ENCODE peak calls at places on chromosomes 11 and 22, in six cellular contexts. V is psoas muscle, Q is pancreas, P is ovary, H is coronary artery, L is IMR-90. R is an unnamed sample.
A peak's percentile ranks its signal among the peaks of the same experiment; 100 is the strongest.

GRCh38 chr11:66850588-66851250 is 6.1 kb upstream of the LRFN4 start:
- DNase-seq in P (peak; percentile 35), Q (no peak), L (no peak), H (peak; percentile 61), V (peak; percentile 52), R (no peak)

GRCh38 chr22:17977371-17977770 is 47.0 kb downstream of the MICAL3 start:
- DNase-seq in L (no peak), P (no peak), H (no peak), Q (no peak), V (no peak), R (no peak)

GRCh38 chr11:111417766-111418435 is 38.8 kb upstream of the POU2AF1 start:
- DNase-seq in V (peak; percentile 84), Q (peak; percentile 51), H (no peak), L (peak; percentile 99), P (peak; percentile 82), R (no peak)

GRCh38 chr11:88484873-88485621 is 147.5 kb upstream of the CTSC start:
- DNase-seq in Q (no peak), V (no peak), P (no peak), H (no peak), L (peak; percentile 23), R (no peak)

GRCh38 chr22:50027639-50028537 is 15.3 kb upstream of the IL17REL start:
- DNase-seq in Q (no peak), P (peak; percentile 37), V (no peak), H (peak; percentile 67), L (peak; percentile 13), R (no peak)

GRCh38 chr11:120521176-120521575 is 9.6 kb downstream of the GRIK4 start:
- DNase-seq in P (no peak), H (no peak), Q (no peak), L (no peak), V (no peak), R (peak; percentile 20)

GRCh38 chr22:23818541-23818940 is 20.3 kb downstream of the DERL3 start:
- DNase-seq in V (no peak), L (no peak), H (no peak), Q (no peak), P (no peak), R (no peak)

GRCh38 chr11:12288212-12288933 is 89.0 kb upstream of the PARVA start:
- DNase-seq in V (peak; percentile 86), Q (peak; percentile 57), L (peak; percentile 94), P (peak; percentile 87), H (peak; percentile 88), R (peak; percentile 84)

GRCh38 chr11:36376315-36376887 is 80.3 kb downstream of the PRR5L start:
- DNase-seq in V (no peak), H (no peak), Q (no peak), L (peak; percentile 18), P (peak; percentile 66), R (peak; percentile 31)

GRCh38 chr11:111137846-111138245 is 107.7 kb upstream of the POU2AF2 start:
- DNase-seq in V (no peak), Q (no peak), P (no peak), L (no peak), H (no peak), R (no peak)

GRCh38 chr11:43919852-43920597 is 22.4 kb upstream of the C11orf96 start:
- DNase-seq in P (peak; percentile 75), Q (no peak), V (peak; percentile 34), L (peak; percentile 87), H (no peak), R (no peak)

GRCh38 chr11:130645164-130645859 is 196.9 kb downstream of the ADAMTS15 start:
- DNase-seq in H (no peak), Q (no peak), P (no peak), V (no peak), L (no peak), R (no peak)

GRCh38 chr11:19871531-19871930 is 158.9 kb downstream of the NAV2 start:
- DNase-seq in Q (no peak), H (no peak), L (no peak), P (no peak), V (no peak), R (no peak)

GRCh38 chr11:72326151-72326842 is 82.3 kb upstream of the PHOX2A start:
- DNase-seq in P (no peak), V (no peak), Q (no peak), L (peak; percentile 73), H (no peak), R (no peak)

GRCh38 chr11:83349371-83349770 is 63.2 kb upstream of the CCDC90B start:
- DNase-seq in Q (no peak), P (no peak), H (no peak), V (no peak), L (no peak), R (no peak)
- H3K27ac ChIP-seq in Q (no peak overlapping the region), P (no peak overlapping the region), H (no peak overlapping the region), V (no peak overlapping the region), L (no peak overlapping the region), R (no peak overlapping the region)

DNA sequence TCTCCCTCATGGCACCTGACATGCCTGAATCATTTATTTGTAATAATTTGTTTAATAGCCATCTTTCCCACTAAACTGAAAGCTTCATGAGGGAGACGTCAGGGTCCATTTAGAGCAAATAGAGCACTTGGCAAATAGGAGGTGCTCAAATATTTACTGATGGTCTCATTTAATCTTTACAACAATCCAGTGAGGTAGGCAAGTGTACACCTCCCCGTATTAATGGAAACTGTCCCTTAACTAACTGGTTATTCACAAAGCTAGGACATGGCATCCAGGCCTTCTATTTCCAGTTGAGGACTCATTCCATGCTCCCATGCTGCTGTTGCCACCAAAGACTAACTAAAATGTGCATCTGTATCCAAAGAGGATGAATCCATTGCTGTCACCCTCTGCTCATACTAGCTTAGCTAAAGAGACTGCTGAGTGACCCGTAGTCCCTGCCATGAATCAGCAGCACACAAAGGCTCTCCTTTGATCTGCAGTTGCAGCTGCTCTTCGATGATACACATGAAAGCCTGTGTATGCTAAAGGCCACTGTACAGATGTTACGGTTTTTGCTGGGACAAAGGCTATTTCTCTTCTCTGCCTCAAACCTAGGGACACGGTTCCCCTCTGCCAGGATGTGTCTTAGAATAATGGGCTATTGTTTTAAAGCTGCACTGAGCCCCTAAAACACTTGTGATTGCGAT is 82.6 kb downstream of the RAB30 start:
- DNase-seq in V (no peak), L (peak; percentile 33), H (no peak), P (no peak), Q (no peak), R (no peak)
- H3K27ac ChIP-seq in V (no peak overlapping the region), L (no peak overlapping the region), H (no peak overlapping the region), P (no peak overlapping the region), Q (no peak overlapping the region), R (no peak overlapping the region)

GRCh38 chr11:123217897-123218296 is 22.8 kb upstream of the CLMP start:
- DNase-seq in H (no peak), Q (no peak), L (no peak), P (no peak), V (no peak), R (no peak)
- H3K27ac ChIP-seq in H (no peak overlapping the region), Q (no peak overlapping the region), L (peak overlapping the region; percentile 84), P (no peak overlapping the region), V (no peak overlapping the region), R (no peak overlapping the region)

GRCh38 chr11:4103269-4103668 is 8.7 kb downstream of the RRM1 start:
- DNase-seq in V (no peak), Q (no peak), P (no peak), H (no peak), L (no peak), R (no peak)
- H3K27ac ChIP-seq in V (no peak overlapping the region), Q (no peak overlapping the region), P (no peak overlapping the region), H (no peak overlapping the region), L (no peak overlapping the region), R (no peak overlapping the region)

DNA sequence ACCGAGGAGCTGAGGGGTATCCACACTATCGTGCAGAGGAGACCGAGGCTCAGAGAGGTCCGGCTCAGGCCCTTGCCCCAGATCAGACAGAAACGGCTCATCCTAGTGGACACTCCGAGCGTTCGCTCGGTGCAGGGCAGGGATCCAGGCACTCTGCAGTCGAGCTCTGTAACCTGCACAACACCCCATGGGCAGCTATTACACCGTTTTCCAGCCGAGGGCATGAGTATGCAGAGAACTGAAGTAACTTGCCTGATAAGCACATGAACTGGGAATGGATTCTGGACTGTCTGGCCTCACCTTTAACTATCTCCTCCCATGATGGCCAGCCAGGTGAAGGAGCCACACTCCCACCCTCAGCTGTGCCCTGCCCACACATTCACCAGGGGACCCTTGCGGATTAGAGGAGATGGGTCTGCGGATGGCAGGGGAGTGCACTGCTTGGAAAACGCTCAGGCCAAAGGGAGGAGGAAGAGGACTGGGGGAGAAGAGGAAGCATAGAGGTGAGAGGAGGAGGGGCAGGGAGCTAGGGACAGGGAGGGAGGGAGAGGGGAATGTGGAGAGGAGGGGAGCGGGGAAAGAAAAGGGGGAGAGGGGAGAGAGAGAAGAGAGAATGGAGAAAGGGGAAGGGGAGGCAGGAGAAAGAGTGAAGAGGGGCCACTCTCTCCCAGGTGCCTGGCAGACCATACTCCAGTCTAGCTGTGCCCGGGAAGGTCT is 33.0 kb upstream of the TCF20 start:
- DNase-seq in L (no peak), H (no peak), P (no peak), Q (no peak), V (no peak), R (no peak)
- H3K27ac ChIP-seq in L (no peak overlapping the region), H (no peak overlapping the region), P (no peak overlapping the region), Q (no peak overlapping the region), V (no peak overlapping the region), R (no peak overlapping the region)

GRCh38 chr11:2268911-2269600 is 1.3 kb downstream of the ASCL2 start:
- DNase-seq in L (no peak), H (peak; percentile 73), P (peak; percentile 36), V (peak; percentile 67), Q (peak; percentile 43), R (peak; percentile 66)

GRCh38 chr11:2269601-2270321 is 627 bp downstream of the ASCL2 start:
- DNase-seq in L (peak; percentile 55), Q (no peak), V (peak; percentile 61), P (peak; percentile 48), H (peak; percentile 72), R (peak; percentile 58)

GRCh38 chr11:2271327-2272240 is 1.2 kb upstream of the ASCL2 start:
- DNase-seq in Q (no peak), V (peak; percentile 39), L (no peak), H (peak; percentile 65), P (peak; percentile 21), R (peak; percentile 59)

GRCh38 chr11:2271077-2271326 is 614 bp upstream of the ASCL2 start:
- DNase-seq in Q (no peak), L (no peak), H (peak; percentile 68), P (no peak), V (peak; percentile 65), R (peak; percentile 71)

DNA sequence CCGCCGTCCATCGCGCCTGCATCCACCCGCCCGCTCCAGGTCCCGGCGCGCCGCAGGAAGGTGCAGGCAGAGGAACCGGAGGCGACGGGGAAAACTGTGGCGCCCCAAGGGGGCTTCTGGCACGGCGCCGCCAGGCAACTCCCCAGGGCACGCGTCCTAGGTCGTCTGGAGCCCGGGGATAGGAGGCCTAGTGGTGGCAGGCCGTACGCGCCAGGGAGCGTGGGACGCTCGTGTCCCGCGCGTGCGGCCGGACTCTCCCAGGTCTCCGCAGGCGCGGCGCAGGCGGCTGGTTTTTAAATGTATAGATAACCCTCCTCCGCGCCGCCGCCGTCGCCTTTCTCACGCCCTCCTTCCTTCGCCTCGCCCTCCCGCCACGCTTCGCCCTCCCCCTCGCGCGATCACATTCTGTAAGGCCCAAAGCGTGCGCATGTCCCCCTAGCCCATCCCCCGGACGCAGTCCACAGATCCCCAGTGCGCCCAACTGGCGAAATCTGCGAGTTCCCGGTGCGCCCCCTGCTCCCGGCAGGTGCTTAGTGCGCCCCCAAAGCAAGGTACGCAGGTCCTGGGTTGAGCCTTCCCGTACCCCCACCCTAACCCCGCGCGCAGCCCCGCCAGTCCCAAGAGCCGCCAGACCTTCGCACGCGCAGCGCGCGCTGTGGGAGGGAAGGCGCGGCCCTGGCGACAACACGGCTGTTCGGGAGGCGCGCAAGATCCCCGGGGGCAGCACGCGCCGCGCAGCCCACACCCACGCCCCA is at the start of gene ASCL2:
- DNase-seq in P (peak; percentile 29), H (peak; percentile 41), Q (no peak), L (no peak), V (peak; percentile 46), R (peak; percentile 56)
- H3K27ac ChIP-seq in P (no peak within 1 kb of the TSS), H (no peak within 1 kb of the TSS), Q (peak within 1 kb of the TSS; percentile 41), L (no peak within 1 kb of the TSS), V (no peak within 1 kb of the TSS), R (no peak within 1 kb of the TSS)

R was measured in tibial artery.